ENCODE peak calls at places on chromosomes 5 and 9, in ten cellular contexts. One of them, this sample, is unnamed.

GRCh38 chr5:150141544-150142188 is 14.0 kb downstream of the PDGFRB start:
- DNase-seq in AG04449: no peak
- DNase-seq in WTC11: no peak
- DNase-seq in WERI-Rb-1: no peak
- DNase-seq in thoracic aorta: no peak
- DNase-seq in breast epithelium: no peak
- DNase-seq in left lung: no peak
- DNase-seq in IMR-90: peak
- DNase-seq in BE2C: no peak
- DNase-seq in Calu3: no peak
- DNase-seq in this sample: no peak

GRCh38 chr5:106006242-106006641 is 1664.5 kb downstream of the EFNA5 start:
- DNase-seq in AG04449: no peak
- DNase-seq in WTC11: no peak
- DNase-seq in WERI-Rb-1: no peak
- DNase-seq in thoracic aorta: no peak
- DNase-seq in breast epithelium: no peak
- DNase-seq in left lung: no peak
- DNase-seq in IMR-90: no peak
- DNase-seq in BE2C: no peak
- DNase-seq in Calu3: no peak
- DNase-seq in this sample: no peak

GRCh38 chr5:142053434-142054253 is 40.8 kb upstream of the GNPDA1 start:
- DNase-seq in AG04449: peak
- DNase-seq in WTC11: no peak
- DNase-seq in WERI-Rb-1: no peak
- DNase-seq in thoracic aorta: no peak
- DNase-seq in breast epithelium: no peak
- DNase-seq in left lung: no peak
- DNase-seq in IMR-90: peak
- DNase-seq in BE2C: no peak
- DNase-seq in Calu3: no peak
- DNase-seq in this sample: no peak

GRCh38 chr9:122158202-122158601 is 1.4 kb downstream of the NDUFA8 start:
- DNase-seq in AG04449: no peak
- DNase-seq in WTC11: peak
- DNase-seq in WERI-Rb-1: peak
- DNase-seq in thoracic aorta: no peak
- DNase-seq in breast epithelium: no peak
- DNase-seq in left lung: no peak
- DNase-seq in IMR-90: peak
- DNase-seq in BE2C: peak
- DNase-seq in Calu3: no peak
- DNase-seq in this sample: no peak

GRCh38 chr9:120711841-120712538 is 2.3 kb downstream of the MEGF9 start:
- DNase-seq in AG04449: no peak
- DNase-seq in WTC11: no peak
- DNase-seq in WERI-Rb-1: no peak
- DNase-seq in thoracic aorta: no peak
- DNase-seq in breast epithelium: no peak
- DNase-seq in left lung: no peak
- DNase-seq in IMR-90: no peak
- DNase-seq in BE2C: no peak
- DNase-seq in Calu3: no peak
- DNase-seq in this sample: no peak

GRCh38 chr9:71690058-71690691 is 78.1 kb downstream of the CEMIP2 start:
- DNase-seq in AG04449: no peak
- DNase-seq in WTC11: no peak
- DNase-seq in WERI-Rb-1: no peak
- DNase-seq in thoracic aorta: no peak
- DNase-seq in breast epithelium: no peak
- DNase-seq in left lung: no peak
- DNase-seq in IMR-90: peak
- DNase-seq in BE2C: no peak
- DNase-seq in Calu3: no peak
- DNase-seq in this sample: no peak

GRCh38 chr5:159101689-159102088 is 2.0 kb upstream of the EBF1 start:
- DNase-seq in AG04449: no peak
- DNase-seq in WTC11: no peak
- DNase-seq in WERI-Rb-1: no peak
- DNase-seq in thoracic aorta: no peak
- DNase-seq in breast epithelium: no peak
- DNase-seq in left lung: no peak
- DNase-seq in IMR-90: no peak
- DNase-seq in BE2C: no peak
- DNase-seq in Calu3: no peak
- DNase-seq in this sample: no peak

GRCh38 chr9:121249563-121249962 is 18.4 kb upstream of the GSN start:
- DNase-seq in AG04449: no peak
- DNase-seq in WTC11: no peak
- DNase-seq in WERI-Rb-1: no peak
- DNase-seq in thoracic aorta: no peak
- DNase-seq in breast epithelium: no peak
- DNase-seq in left lung: no peak
- DNase-seq in IMR-90: no peak
- DNase-seq in BE2C: no peak
- DNase-seq in Calu3: no peak
- DNase-seq in this sample: no peak

GRCh38 chr5:72224946-72225427 is 95.1 kb downstream of the MRPS27 start:
- DNase-seq in AG04449: peak
- DNase-seq in WTC11: no peak
- DNase-seq in WERI-Rb-1: no peak
- DNase-seq in thoracic aorta: no peak
- DNase-seq in breast epithelium: no peak
- DNase-seq in left lung: no peak
- DNase-seq in IMR-90: peak
- DNase-seq in BE2C: no peak
- DNase-seq in Calu3: no peak
- DNase-seq in this sample: no peak

GRCh38 chr9:128706671-128707381 is 4.5 kb downstream of the PKN3 start:
- DNase-seq in AG04449: no peak
- DNase-seq in WTC11: peak
- DNase-seq in WERI-Rb-1: no peak
- DNase-seq in thoracic aorta: no peak
- DNase-seq in breast epithelium: no peak
- DNase-seq in left lung: peak
- DNase-seq in IMR-90: no peak
- DNase-seq in BE2C: no peak
- DNase-seq in Calu3: no peak
- DNase-seq in this sample: no peak

GRCh38 chr9:129456549-129457324 is 164.2 kb downstream of the C9orf50 start:
- DNase-seq in AG04449: no peak
- DNase-seq in WTC11: no peak
- DNase-seq in WERI-Rb-1: no peak
- DNase-seq in thoracic aorta: no peak
- DNase-seq in breast epithelium: no peak
- DNase-seq in left lung: no peak
- DNase-seq in IMR-90: no peak
- DNase-seq in BE2C: no peak
- DNase-seq in Calu3: no peak
- DNase-seq in this sample: no peak

GRCh38 chr9:98521141-98521540 is 187.6 kb downstream of the GABBR2 start:
- DNase-seq in AG04449: peak
- DNase-seq in WTC11: no peak
- DNase-seq in WERI-Rb-1: no peak
- DNase-seq in thoracic aorta: no peak
- DNase-seq in breast epithelium: no peak
- DNase-seq in left lung: no peak
- DNase-seq in IMR-90: peak
- DNase-seq in BE2C: no peak
- DNase-seq in Calu3: no peak
- DNase-seq in this sample: no peak

GRCh38 chr5:77641963-77642589 is 3.6 kb upstream of the OTP start:
- DNase-seq in AG04449: no peak
- DNase-seq in WTC11: no peak
- DNase-seq in WERI-Rb-1: no peak
- DNase-seq in thoracic aorta: no peak
- DNase-seq in breast epithelium: no peak
- DNase-seq in left lung: no peak
- DNase-seq in IMR-90: no peak
- DNase-seq in BE2C: no peak
- DNase-seq in Calu3: no peak
- DNase-seq in this sample: no peak

GRCh38 chr5:145936401-145937131 is at the start of gene SH3RF2:
- DNase-seq in AG04449: peak
- DNase-seq in WTC11: peak
- DNase-seq in WERI-Rb-1: no peak
- DNase-seq in thoracic aorta: peak
- DNase-seq in breast epithelium: peak
- DNase-seq in left lung: peak
- DNase-seq in IMR-90: peak
- DNase-seq in BE2C: peak
- DNase-seq in Calu3: peak
- DNase-seq in this sample: peak

GRCh38 chr9:124498040-124498439 is 9.2 kb downstream of the NR5A1 start:
- DNase-seq in AG04449: no peak
- DNase-seq in WTC11: no peak
- DNase-seq in WERI-Rb-1: no peak
- DNase-seq in thoracic aorta: no peak
- DNase-seq in breast epithelium: no peak
- DNase-seq in left lung: no peak
- DNase-seq in IMR-90: no peak
- DNase-seq in BE2C: no peak
- DNase-seq in Calu3: no peak
- DNase-seq in this sample: no peak

GRCh38 chr5:43601454-43602260 is 1.3 kb upstream of the NNT start:
- DNase-seq in AG04449: no peak
- DNase-seq in WTC11: no peak
- DNase-seq in WERI-Rb-1: no peak
- DNase-seq in thoracic aorta: no peak
- DNase-seq in breast epithelium: no peak
- DNase-seq in left lung: no peak
- DNase-seq in IMR-90: peak
- DNase-seq in BE2C: no peak
- DNase-seq in Calu3: peak
- DNase-seq in this sample: no peak

GRCh38 chr5:87241555-87241954 is 26.1 kb upstream of the RASA1 start:
- DNase-seq in AG04449: no peak
- DNase-seq in WTC11: no peak
- DNase-seq in WERI-Rb-1: no peak
- DNase-seq in thoracic aorta: no peak
- DNase-seq in breast epithelium: no peak
- DNase-seq in left lung: no peak
- DNase-seq in IMR-90: no peak
- DNase-seq in BE2C: no peak
- DNase-seq in Calu3: no peak
- DNase-seq in this sample: no peak

GRCh38 chr5:178439411-178440162 is 150.6 kb downstream of the COL23A1 start:
- DNase-seq in AG04449: no peak
- DNase-seq in WTC11: no peak
- DNase-seq in WERI-Rb-1: no peak
- DNase-seq in thoracic aorta: no peak
- DNase-seq in breast epithelium: no peak
- DNase-seq in left lung: no peak
- DNase-seq in IMR-90: no peak
- DNase-seq in BE2C: no peak
- DNase-seq in Calu3: no peak
- DNase-seq in this sample: peak

GRCh38 chr9:127910613-127911205 is 6.1 kb downstream of the ST6GALNAC4 start:
- DNase-seq in AG04449: no peak
- DNase-seq in WTC11: no peak
- DNase-seq in WERI-Rb-1: peak
- DNase-seq in thoracic aorta: no peak
- DNase-seq in breast epithelium: no peak
- DNase-seq in left lung: no peak
- DNase-seq in IMR-90: peak
- DNase-seq in BE2C: peak
- DNase-seq in Calu3: no peak
- DNase-seq in this sample: no peak

GRCh38 chr9:35452481-35452880 is 37.4 kb upstream of the RUSC2 start:
- DNase-seq in AG04449: no peak
- DNase-seq in WTC11: no peak
- DNase-seq in WERI-Rb-1: no peak
- DNase-seq in thoracic aorta: no peak
- DNase-seq in breast epithelium: no peak
- DNase-seq in left lung: no peak
- DNase-seq in IMR-90: no peak
- DNase-seq in BE2C: no peak
- DNase-seq in Calu3: no peak
- DNase-seq in this sample: no peak
- TF ChIP-seq CTCF in AG04449: no peak
- TF ChIP-seq CTCF in WTC11: no peak
- TF ChIP-seq CTCF in WERI-Rb-1: peak
- TF ChIP-seq CTCF in thoracic aorta: no peak
- TF ChIP-seq CTCF in breast epithelium: no peak
- TF ChIP-seq CTCF in left lung: no peak
- TF ChIP-seq CTCF in IMR-90: peak
- TF ChIP-seq CTCF in BE2C: peak
- TF ChIP-seq CTCF in Calu3: no peak
- TF ChIP-seq CTCF in this sample: no peak

GRCh38 chr9:116149844-116150243 is 3.7 kb upstream of the PAPPA start:
- DNase-seq in AG04449: no peak
- DNase-seq in WTC11: peak
- DNase-seq in WERI-Rb-1: peak
- DNase-seq in thoracic aorta: no peak
- DNase-seq in breast epithelium: no peak
- DNase-seq in left lung: no peak
- DNase-seq in IMR-90: no peak
- DNase-seq in BE2C: peak
- DNase-seq in Calu3: peak
- DNase-seq in this sample: no peak
- TF ChIP-seq CTCF in AG04449: peak
- TF ChIP-seq CTCF in WTC11: peak
- TF ChIP-seq CTCF in WERI-Rb-1: peak
- TF ChIP-seq CTCF in thoracic aorta: peak
- TF ChIP-seq CTCF in breast epithelium: peak
- TF ChIP-seq CTCF in left lung: peak
- TF ChIP-seq CTCF in IMR-90: peak
- TF ChIP-seq CTCF in BE2C: peak
- TF ChIP-seq CTCF in Calu3: no peak
- TF ChIP-seq CTCF in this sample: peak

DNA sequence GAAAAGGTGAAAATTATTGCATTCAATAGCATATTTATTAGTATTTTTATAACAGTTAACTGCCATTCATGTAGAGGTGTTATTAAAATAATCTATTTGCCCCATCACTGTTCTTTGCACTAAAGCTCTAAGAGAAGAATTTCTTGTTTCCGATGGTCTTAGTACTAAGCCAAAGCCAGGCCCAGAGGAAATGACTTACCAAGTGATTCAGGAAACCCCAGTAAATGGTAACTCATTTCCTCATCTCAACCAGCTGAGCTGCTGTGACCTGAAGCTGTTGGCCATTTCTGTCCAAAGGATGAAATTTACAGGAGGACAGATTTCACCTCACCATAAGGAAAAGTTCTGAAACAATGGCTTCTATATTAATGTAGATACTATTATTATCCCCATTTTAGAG is 117.0 kb downstream of the PIK3R1 start:
- DNase-seq in AG04449: no peak
- DNase-seq in WTC11: no peak
- DNase-seq in WERI-Rb-1: no peak
- DNase-seq in thoracic aorta: no peak
- DNase-seq in breast epithelium: no peak
- DNase-seq in left lung: no peak
- DNase-seq in IMR-90: peak
- DNase-seq in BE2C: no peak
- DNase-seq in Calu3: no peak
- DNase-seq in this sample: no peak
- TF ChIP-seq CTCF in AG04449: no peak
- TF ChIP-seq CTCF in WTC11: no peak
- TF ChIP-seq CTCF in WERI-Rb-1: no peak
- TF ChIP-seq CTCF in thoracic aorta: no peak
- TF ChIP-seq CTCF in breast epithelium: no peak
- TF ChIP-seq CTCF in left lung: no peak
- TF ChIP-seq CTCF in IMR-90: no peak
- TF ChIP-seq CTCF in BE2C: no peak
- TF ChIP-seq CTCF in Calu3: no peak
- TF ChIP-seq CTCF in this sample: no peak

GRCh38 chr5:88602584-88602983 is 280.4 kb downstream of the MEF2C start:
- DNase-seq in AG04449: no peak
- DNase-seq in WTC11: peak
- DNase-seq in WERI-Rb-1: peak
- DNase-seq in thoracic aorta: no peak
- DNase-seq in breast epithelium: no peak
- DNase-seq in left lung: no peak
- DNase-seq in IMR-90: no peak
- DNase-seq in BE2C: peak
- DNase-seq in Calu3: peak
- DNase-seq in this sample: no peak
- TF ChIP-seq CTCF in AG04449: no peak
- TF ChIP-seq CTCF in WTC11: peak
- TF ChIP-seq CTCF in WERI-Rb-1: peak
- TF ChIP-seq CTCF in thoracic aorta: no peak
- TF ChIP-seq CTCF in breast epithelium: no peak
- TF ChIP-seq CTCF in left lung: no peak
- TF ChIP-seq CTCF in IMR-90: no peak
- TF ChIP-seq CTCF in BE2C: peak
- TF ChIP-seq CTCF in Calu3: peak
- TF ChIP-seq CTCF in this sample: peak